ENCODE peak calls at places on chromosomes 11 and 22, in five cellular contexts. D is IMR-90, C is Peyer's patch, J is BE2C, Y is fibroblast of lung. Z is an unnamed sample.

GRCh38 chr11:33585564-33585963 is 115.1 kb downstream of the C11orf91 start:
- DNase-seq in D (no peak), J (no peak), Y (no peak), C (no peak), Z (no peak)

GRCh38 chr11:85809881-85810280 is 1.1 kb downstream of the SYTL2 start:
- DNase-seq in J (peak; percentile 47), Y (no peak), D (no peak), C (no peak), Z (no peak)

GRCh38 chr11:64451856-64452255 is 92.9 kb downstream of the RPS6KA4 start:
- DNase-seq in C (no peak), Y (no peak), J (no peak), D (no peak), Z (no peak)

GRCh38 chr11:65208785-65209710 is 27.3 kb downstream of the CAPN1 start:
- DNase-seq in D (no peak), Y (no peak), J (no peak), C (no peak), Z (no peak)

GRCh38 chr11:34234086-34234740 is 123.6 kb downstream of the ABTB2 start:
- DNase-seq in J (no peak), D (peak; percentile 78), C (peak; percentile 33), Y (peak; percentile 82), Z (peak; percentile 41)

GRCh38 chr11:128052912-128053641 is 534.3 kb downstream of the ETS1 start:
- DNase-seq in Y (peak; percentile 89), C (no peak), D (peak; percentile 77), J (no peak), Z (no peak)

GRCh38 chr11:66259976-66260375 is 8.5 kb upstream of the RAB1B start:
- DNase-seq in J (no peak), D (no peak), Y (no peak), C (no peak), Z (no peak)

GRCh38 chr22:48889887-48890692 is 937.6 kb downstream of the BRD1 start:
- DNase-seq in Y (no peak), D (no peak), J (no peak), C (no peak), Z (no peak)

GRCh38 chr11:34476853-34477252 is 36.7 kb downstream of the ELF5 start:
- DNase-seq in C (no peak), J (no peak), D (no peak), Y (no peak), Z (no peak)

GRCh38 chr22:20503816-20504215 is 3.6 kb upstream of the MED15 start:
- DNase-seq in D (no peak), C (no peak), Y (no peak), J (no peak), Z (no peak)

GRCh38 chr11:46920709-46921108 is 2.4 kb upstream of the LRP4 start:
- DNase-seq in C (no peak), J (no peak), D (peak; percentile 100), Y (peak; percentile 99), Z (peak; percentile 41)

GRCh38 chr11:60889869-60890311 is 16.5 kb downstream of the PRPF19 start:
- DNase-seq in C (no peak), Y (no peak), J (no peak), D (no peak), Z (no peak)

GRCh38 chr11:64245797-64246623 is 733 bp downstream of the PPP1R14B start:
- DNase-seq in Y (peak; percentile 95), C (peak; percentile 59), D (peak; percentile 91), J (peak; percentile 48), Z (peak; percentile 92)

GRCh38 chr22:22833059-22833458 is 54.6 kb upstream of the IGLL5 start:
- DNase-seq in D (no peak), J (no peak), Y (no peak), C (no peak), Z (no peak)

DNA sequence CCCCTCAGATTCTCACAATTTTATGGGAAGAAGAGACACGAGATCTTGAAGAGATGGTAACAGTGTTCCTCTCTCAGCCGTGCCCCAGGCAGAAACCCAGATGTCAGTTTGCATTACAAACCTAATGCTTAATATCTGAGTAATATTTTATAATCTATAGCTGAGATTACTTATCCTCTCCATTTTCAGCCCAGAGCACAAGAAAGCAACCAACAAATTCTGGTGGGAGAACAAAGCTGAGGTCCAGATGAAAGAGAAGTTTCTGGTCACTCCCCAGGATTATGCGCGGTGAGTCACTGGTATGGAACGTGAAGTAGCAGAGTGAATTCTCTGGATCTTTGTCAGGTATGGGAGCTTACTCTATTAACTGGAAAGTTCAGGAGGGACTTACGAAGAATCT is 884 bp downstream of the CENATAC start:
- DNase-seq in J (no peak), C (no peak), D (peak; percentile 72), Y (peak; percentile 89), Z (no peak)
- H3K4me1 ChIP-seq in J (peaks cover 2% of the 10 kb centered on the region), C (peaks cover 5% of the 10 kb centered on the region), D (peaks cover 7% of the 10 kb centered on the region), Y (no peaks in the 10 kb centered on the region), Z (peaks cover 24% of the 10 kb centered on the region)

DNA sequence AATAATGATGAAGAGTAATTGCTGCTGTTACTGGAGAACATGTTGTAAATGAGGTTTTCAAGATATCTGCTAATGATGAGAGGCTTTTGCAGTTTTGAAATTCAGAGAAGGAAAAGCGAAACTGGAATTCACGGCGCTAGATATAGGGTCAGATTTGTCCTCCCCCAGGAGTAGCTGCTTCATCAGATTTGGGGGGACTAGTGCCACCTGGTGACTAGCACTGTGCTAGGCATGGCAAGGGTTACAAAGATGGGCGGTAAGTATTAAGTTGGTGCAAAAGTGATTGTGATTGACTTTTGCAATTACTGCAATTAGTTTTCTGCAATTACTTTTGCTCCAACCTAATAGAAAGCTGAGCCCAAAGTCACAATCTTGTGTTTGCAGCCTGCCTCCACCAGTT is 879.9 kb upstream of the TENM4 start:
- DNase-seq in C (no peak), Y (no peak), J (no peak), D (no peak), Z (no peak)
- TF ChIP-seq CTCF in C (no peak), Y (peak; percentile 38), J (peak; percentile 12), D (peak; percentile 17), Z (no peak)

GRCh38 chr11:121892863-121893262 is 223.2 kb downstream of the BLID start:
- DNase-seq in C (no peak), Y (peak; percentile 76), D (peak; percentile 56), J (no peak), Z (no peak)

GRCh38 chr11:121898913-121899312 is 217.1 kb downstream of the BLID start:
- DNase-seq in C (no peak), D (peak; percentile 56), J (no peak), Y (no peak), Z (no peak)

GRCh38 chr11:121894581-121894980 is 221.4 kb downstream of the BLID start:
- DNase-seq in C (no peak), D (peak; percentile 70), Y (peak; percentile 76), J (no peak), Z (no peak)

GRCh38 chr11:121899534-121899933 is 216.5 kb downstream of the BLID start:
- DNase-seq in C (no peak), J (no peak), Y (no peak), D (no peak), Z (no peak)

GRCh38 chr11:121895919-121896318 is 220.1 kb downstream of the BLID start:
- DNase-seq in C (no peak), D (peak; percentile 61), J (no peak), Y (peak; percentile 79), Z (no peak)
- H3K4me1 ChIP-seq in C (no peaks in the 10 kb centered on the region), D (peaks cover 19% of the 10 kb centered on the region), J (peaks cover 3% of the 10 kb centered on the region), Y (peaks cover 14% of the 10 kb centered on the region), Z (peaks cover 5% of the 10 kb centered on the region)

DNA sequence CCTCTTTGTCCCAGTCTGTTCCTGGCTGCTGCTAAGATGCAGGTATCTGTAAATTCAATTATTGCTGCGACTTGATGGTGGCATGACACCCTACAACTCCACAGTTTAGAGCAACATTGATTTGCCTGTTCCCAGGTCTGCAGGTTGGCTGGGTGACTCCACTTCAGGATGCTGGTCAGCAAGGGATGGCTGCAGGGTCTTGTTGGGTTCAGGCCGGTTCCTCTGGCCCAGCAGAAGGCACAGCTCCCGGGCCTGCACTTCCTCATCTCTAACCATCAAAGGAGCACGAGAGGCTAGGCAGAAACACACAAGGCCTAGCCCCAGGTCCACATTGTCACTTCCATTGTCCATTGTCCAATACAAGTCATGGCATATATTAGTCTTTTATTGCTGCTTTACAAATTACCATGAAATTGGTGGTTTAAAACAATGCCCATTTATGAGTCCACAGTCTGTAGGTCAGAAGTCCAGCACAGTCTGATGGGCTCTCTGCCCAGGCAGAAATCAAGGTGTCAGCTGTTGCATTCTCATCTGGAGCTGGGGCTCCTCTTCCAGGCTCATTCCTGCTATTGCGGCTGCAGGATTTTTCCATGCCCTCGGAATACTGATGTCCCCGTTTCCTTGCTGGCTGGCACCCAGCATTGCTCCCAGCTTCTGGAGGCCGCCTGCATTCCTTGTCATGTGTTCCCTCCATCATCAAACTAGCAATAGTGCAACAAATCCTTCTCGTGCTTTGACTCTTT is 96.6 kb upstream of the LMO1 start:
- DNase-seq in Y (no peak), C (no peak), D (no peak), J (no peak), Z (no peak)
- TF ChIP-seq CTCF in Y (no peak), C (peak; percentile 62), D (no peak), J (no peak), Z (no peak)

GRCh38 chr22:46803031-46803880 is 40.8 kb downstream of the TBC1D22A start:
- DNase-seq in C (peak; percentile 47), D (no peak), Y (peak; percentile 14), J (peak; percentile 60), Z (peak; percentile 27)
- H3K4me1 ChIP-seq in C (no peaks in the 10 kb centered on the region), D (peaks cover 6% of the 10 kb centered on the region), Y (no peaks in the 10 kb centered on the region), J (no peaks in the 10 kb centered on the region), Z (peaks cover 4% of the 10 kb centered on the region)